ENCODE peak calls at places on chromosomes 12 and 14, in nine cellular contexts. U is CD8-positive, alpha-beta memory T cell; N is neural progenitor cell; K is Jurkat, Clone E6-1; W is aorta; Z is GM03348; Y is HuH-7; I is mesendoderm; E is Right ventricle myocardium superior. Q is an unnamed sample.

GRCh38 chr12:4856556-4856955 is 53.1 kb upstream of the KCNA1 start:
- DNase-seq in K (peak; percentile 23), N (no peak), I (no peak), E (no peak), Y (no peak), U (no peak), Z (no peak), W (no peak), Q (no peak)

GRCh38 chr14:67746927-67747326 is 45.2 kb downstream of the RDH12 start:
- DNase-seq in K (no peak), Y (no peak), N (no peak), I (no peak), W (no peak), Z (no peak), E (no peak), U (no peak), Q (no peak)

GRCh38 chr12:39441963-39442894 is 691 bp downstream of the KIF21A start:
- DNase-seq in W (peak; percentile 51), N (peak; percentile 63), E (peak; percentile 57), K (no peak), Z (peak; percentile 22), U (peak; percentile 42), I (peak; percentile 54), Y (no peak), Q (peak; percentile 49)

GRCh38 chr12:123094349-123095073 is 56.4 kb downstream of the PITPNM2 start:
- DNase-seq in W (peak; percentile 74), Z (peak; percentile 62), Y (no peak), I (no peak), N (no peak), U (no peak), K (no peak), E (peak; percentile 66), Q (no peak)

GRCh38 chr14:94411638-94412037 is 23.2 kb upstream of the SERPINA1 start:
- DNase-seq in K (no peak), U (no peak), Y (no peak), E (no peak), N (no peak), W (no peak), I (no peak), Z (no peak), Q (no peak)

GRCh38 chr12:110531741-110532333 is 29.7 kb downstream of the RAD9B start:
- DNase-seq in Y (no peak), E (no peak), K (no peak), Z (peak; percentile 62), N (no peak), I (no peak), W (no peak), U (no peak), Q (no peak)

GRCh38 chr14:61503167-61503801 is 181.9 kb downstream of the PRKCH start:
- DNase-seq in N (no peak), K (peak; percentile 88), Z (no peak), Y (no peak), E (no peak), U (peak; percentile 74), I (no peak), W (no peak), Q (no peak)

GRCh38 chr12:122006186-122006926 is 15.3 kb upstream of the BCL7A start:
- DNase-seq in K (peak; percentile 95), Z (no peak), I (no peak), Y (no peak), E (no peak), U (no peak), W (peak; percentile 36), N (no peak), Q (no peak)

GRCh38 chr12:95004610-95005009 is 1.1 kb upstream of the NDUFA12 start:
- DNase-seq in I (no peak), Y (no peak), W (no peak), Z (no peak), N (no peak), E (no peak), U (no peak), K (no peak), Q (no peak)

GRCh38 chr12:50597200-50598195 is 92.7 kb downstream of the DIP2B start:
- DNase-seq in K (peak; percentile 19), N (no peak), I (peak; percentile 46), Z (peak; percentile 78), E (no peak), W (no peak), U (no peak), Y (no peak), Q (no peak)

GRCh38 chr14:95889236-95889979 is 12.8 kb downstream of the TUNAR start:
- DNase-seq in Z (no peak), I (no peak), N (no peak), Y (no peak), K (peak; percentile 4), E (no peak), W (no peak), U (no peak), Q (no peak)

GRCh38 chr14:89719371-89720075 is 235.0 kb downstream of the EFCAB11 start:
- DNase-seq in I (no peak), Z (no peak), U (no peak), Y (no peak), W (no peak), E (no peak), N (no peak), K (no peak), Q (no peak)

GRCh38 chr12:57755454-57756372 is 810 bp downstream of the MARCHF9 start:
- DNase-seq in K (no peak), I (no peak), U (peak; percentile 51), E (no peak), W (no peak), N (peak; percentile 50), Z (no peak), Y (peak; percentile 62), Q (no peak)

GRCh38 chr12:14841761-14842160 is 1.6 kb downstream of the ART4 start:
- DNase-seq in W (peak; percentile 75), K (no peak), I (peak; percentile 64), E (peak; percentile 77), N (no peak), Z (peak; percentile 61), U (no peak), Y (peak; percentile 15), Q (no peak)

GRCh38 chr14:95140060-95140858 is 17.1 kb downstream of the DICER1 start:
- DNase-seq in N (no peak), Z (peak; percentile 24), K (no peak), Y (no peak), W (no peak), U (no peak), E (no peak), I (no peak), Q (no peak)

GRCh38 chr12:118650586-118650960 is 274.2 kb downstream of the SUDS3 start:
- DNase-seq in N (no peak), W (no peak), I (peak; percentile 7), U (no peak), K (no peak), Y (no peak), E (no peak), Z (no peak), Q (no peak)

GRCh38 chr12:103505371-103506236 is 9.8 kb upstream of the C12orf42 start:
- DNase-seq in I (no peak), K (no peak), Z (no peak), E (no peak), Y (no peak), U (no peak), N (no peak), W (no peak), Q (no peak)

GRCh38 chr12:62519043-62519442 is 52.4 kb downstream of the MON2 start:
- DNase-seq in E (peak; percentile 63), K (no peak), N (no peak), Z (no peak), I (peak; percentile 14), Y (no peak), W (no peak), U (no peak), Q (no peak)

GRCh38 chr14:23877538-23878180 is 75.9 kb upstream of the DHRS4 start:
- DNase-seq in Y (no peak), I (no peak), W (no peak), Z (no peak), N (no peak), K (no peak), U (no peak), E (no peak), Q (no peak)

GRCh38 chr12:114958538-114958937 is 274.6 kb upstream of the TBX3 start:
- DNase-seq in K (no peak), Y (no peak), Z (no peak), W (no peak), N (no peak), I (no peak), U (no peak), E (no peak), Q (no peak)

GRCh38 chr12:84807249-84807648 is 105.3 kb downstream of the SLC6A15 start:
- DNase-seq in Z (no peak), E (no peak), I (no peak), N (no peak), Y (no peak), U (no peak), K (no peak), W (no peak), Q (no peak)

GRCh38 chr12:45216297-45216982 is 545 bp downstream of the ANO6 start:
- DNase-seq in K (no peak), U (peak; percentile 43), Y (peak; percentile 54), N (peak; percentile 81), E (peak; percentile 67), W (peak; percentile 71), I (peak; percentile 79), Z (peak; percentile 58), Q (peak; percentile 36)

GRCh38 chr14:71666579-71667145 is 265.6 kb upstream of the RGS6 start:
- DNase-seq in U (no peak), Z (no peak), K (no peak), Y (no peak), W (no peak), N (no peak), I (no peak), E (no peak), Q (no peak)

GRCh38 chr14:65478017-65478416 is 65.5 kb downstream of the FUT8 start:
- DNase-seq in E (no peak), I (no peak), Z (no peak), W (no peak), Y (no peak), K (no peak), U (no peak), N (no peak), Q (no peak)

GRCh38 chr14:60114881-60115280 is 23.2 kb downstream of the PCNX4 start:
- DNase-seq in U (no peak), K (no peak), W (no peak), Y (no peak), I (no peak), N (no peak), Z (no peak), E (no peak), Q (no peak)

GRCh38 chr14:58667900-58668299 is 30.1 kb downstream of the DACT1 start:
- DNase-seq in N (no peak), W (no peak), U (no peak), Y (no peak), Z (no peak), K (no peak), I (no peak), E (no peak), Q (no peak)

GRCh38 chr12:52757449-52758176 is 19.5 kb downstream of the KRT76 start:
- DNase-seq in W (no peak), E (no peak), K (no peak), Y (no peak), N (no peak), U (no peak), Z (no peak), I (no peak), Q (no peak)

GRCh38 chr12:30898846-30899245 is 27.7 kb upstream of the TSPAN11 start:
- DNase-seq in N (no peak), K (no peak), W (no peak), I (no peak), Z (no peak), E (no peak), U (no peak), Y (no peak), Q (no peak)

GRCh38 chr12:42912367-42912766 is 322.8 kb upstream of the PRICKLE1 start:
- DNase-seq in Z (no peak), W (no peak), N (no peak), U (no peak), E (no peak), I (no peak), K (no peak), Y (no peak), Q (no peak)

GRCh38 chr14:90274808-90275454 is 18.6 kb downstream of the PSMC1 start:
- DNase-seq in W (peak; percentile 55), N (no peak), K (no peak), Y (no peak), U (no peak), Z (peak; percentile 70), I (no peak), E (no peak), Q (no peak)

GRCh38 chr14:98724734-98725133 is 547.3 kb downstream of the BCL11B start:
- DNase-seq in Z (no peak), U (no peak), K (no peak), W (no peak), Y (no peak), I (no peak), N (peak; percentile 13), E (no peak), Q (no peak)

Q was measured in SHP77.